ENCODE peak calls at places on chromosomes 16 and 17, in eight cellular contexts. Q is tibial artery, V is vagina, H is cardiac muscle cell, W is stomach, T is choroid plexus epithelial cell, Z is colonic mucosa, R is A549. B is an unnamed sample.

GRCh38 chr16:57617604-57618111 is 10.8 kb upstream of the ADGRG1 start:
- DNase-seq in T (no peak), Z (peak; percentile 17), R (no peak), W (peak; percentile 20), H (no peak), Q (no peak), V (no peak), B (no peak)

GRCh38 chr17:37064956-37065355 is 116.2 kb downstream of the AATF start:
- DNase-seq in Z (no peak), W (no peak), H (no peak), Q (no peak), V (no peak), R (no peak), T (no peak), B (no peak)

GRCh38 chr17:28547096-28547622 is 5.3 kb downstream of the UNC119 start:
- DNase-seq in V (no peak), W (no peak), H (no peak), R (no peak), T (no peak), Q (no peak), Z (no peak), B (no peak)

GRCh38 chr17:78947235-78948153 is 22.3 kb upstream of the TIMP2 start:
- DNase-seq in Q (no peak), R (no peak), W (peak; percentile 76), Z (peak; percentile 62), T (no peak), V (no peak), H (no peak), B (no peak)

GRCh38 chr17:50035421-50035879 is 20.5 kb upstream of the ITGA3 start:
- DNase-seq in W (no peak), R (no peak), Q (no peak), T (peak; percentile 28), V (no peak), Z (no peak), H (no peak), B (no peak)

GRCh38 chr17:21125862-21126261 is 902 bp upstream of the DHRS7B start:
- DNase-seq in Z (no peak), V (no peak), R (no peak), H (no peak), T (no peak), Q (no peak), W (no peak), B (no peak)

GRCh38 chr16:1331712-1332617 is 1.5 kb upstream of the BAIAP3 start:
- DNase-seq in T (peak; percentile 82), Z (peak; percentile 60), W (peak; percentile 73), R (peak; percentile 82), H (no peak), V (no peak), Q (no peak), B (peak; percentile 77)

GRCh38 chr17:61118871-61119270 is 280.8 kb upstream of the TBX2 start:
- DNase-seq in V (no peak), H (no peak), W (no peak), R (no peak), Z (no peak), T (no peak), Q (no peak), B (no peak)

GRCh38 chr16:85554114-85554790 is 58.9 kb upstream of the GSE1 start:
- DNase-seq in R (peak; percentile 81), T (peak; percentile 80), Q (peak; percentile 84), W (peak; percentile 73), H (peak; percentile 70), Z (peak; percentile 83), V (no peak), B (peak; percentile 77)

GRCh38 chr17:47862621-47863440 is 11.9 kb upstream of the SP6 start:
- DNase-seq in V (no peak), R (peak; percentile 87), Z (no peak), W (no peak), T (peak; percentile 62), H (no peak), Q (no peak), B (peak; percentile 26)

GRCh38 chr16:49698931-49699715 is 156.8 kb downstream of the ZNF423 start:
- DNase-seq in T (peak; percentile 77), W (no peak), Q (peak; percentile 62), R (no peak), Z (no peak), H (no peak), V (no peak), B (no peak)

GRCh38 chr16:24966599-24966998 is 48.6 kb downstream of the ARHGAP17 start:
- DNase-seq in V (no peak), Z (no peak), R (no peak), T (no peak), Q (no peak), H (no peak), W (no peak), B (no peak)

GRCh38 chr16:17921357-17921978 is 415.1 kb downstream of the NPIPA8 start:
- DNase-seq in Q (no peak), W (no peak), T (no peak), R (peak; percentile 14), H (peak; percentile 5), Z (peak; percentile 72), V (no peak), B (no peak)

GRCh38 chr16:69329369-69330285 is 761 bp downstream of the PDF start:
- DNase-seq in W (no peak), H (no peak), R (no peak), Q (no peak), Z (peak; percentile 49), T (peak; percentile 28), V (no peak), B (no peak)

DNA sequence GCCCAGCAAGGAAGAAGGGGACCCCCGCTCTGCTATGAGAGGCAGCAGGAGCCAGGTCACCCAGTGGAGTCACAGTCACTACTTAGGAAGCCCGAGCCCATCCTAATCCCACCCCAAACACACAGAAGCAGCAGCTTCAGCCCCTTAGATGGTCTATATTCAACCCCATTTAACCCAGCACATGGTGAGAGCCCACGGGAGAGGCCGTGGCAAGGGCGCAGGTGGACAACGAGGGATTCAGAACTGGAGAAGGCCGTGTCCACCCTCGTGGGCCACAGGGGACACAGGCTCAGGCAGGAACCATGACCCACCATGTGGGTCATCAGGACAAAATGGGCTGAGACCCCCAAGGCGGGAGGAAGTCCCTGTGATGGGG is 1.6 kb upstream of the TRPV3 start:
- DNase-seq in Z (no peak), R (no peak), H (no peak), V (no peak), Q (no peak), W (no peak), T (no peak), B (no peak)
- H3K4me3 ChIP-seq in Z (no peak overlapping the region), R (no peak overlapping the region), H (no peak overlapping the region), V (no peak overlapping the region), Q (no peak overlapping the region), W (no peak overlapping the region), T (no peak overlapping the region), B (no peak overlapping the region)

GRCh38 chr16:8853150-8853549 is 15.7 kb downstream of the CARHSP1 start:
- DNase-seq in R (no peak), Z (peak; percentile 16), W (no peak), T (no peak), Q (no peak), H (no peak), V (no peak), B (no peak)

GRCh38 chr16:8855972-8856371 is 12.8 kb downstream of the CARHSP1 start:
- DNase-seq in Q (peak; percentile 10), H (no peak), T (no peak), R (no peak), Z (no peak), V (no peak), W (no peak), B (no peak)

GRCh38 chr16:8854298-8854948 is 14.4 kb downstream of the CARHSP1 start:
- DNase-seq in H (no peak), R (no peak), W (no peak), Z (peak; percentile 16), Q (peak; percentile 7), V (no peak), T (no peak), B (no peak)

GRCh38 chr16:8853611-8854010 is 15.2 kb downstream of the CARHSP1 start:
- DNase-seq in R (no peak), W (no peak), T (peak; percentile 54), H (no peak), Q (no peak), Z (peak; percentile 12), V (no peak), B (no peak)

GRCh38 chr16:8855051-8855786 is 13.6 kb downstream of the CARHSP1 start:
- DNase-seq in W (no peak), T (no peak), Z (peak; percentile 20), H (no peak), R (no peak), V (no peak), Q (peak; percentile 16), B (no peak)
- TF ChIP-seq CTCF in W (no peak), T (peak; percentile 36), Z (no peak), H (no peak), R (no peak), V (no peak), Q (no peak), B (peak; percentile 32)

GRCh38 chr17:81204578-81204977 is 18.2 kb downstream of the CEP131 start:
- DNase-seq in T (no peak), W (no peak), R (no peak), Z (no peak), V (no peak), H (no peak), Q (no peak), B (no peak)
- H3K4me3 ChIP-seq in T (no peak overlapping the region), W (no peak overlapping the region), R (no peak overlapping the region), Z (no peak overlapping the region), V (no peak overlapping the region), H (no peak overlapping the region), Q (no peak overlapping the region), B (no peak overlapping the region)

GRCh38 chr16:3880623-3881498 is at the start of gene CREBBP:
- DNase-seq in W (peak; percentile 91), V (no peak), T (peak; percentile 89), R (peak; percentile 90), Z (peak; percentile 82), H (peak; percentile 92), Q (peak; percentile 79), B (no peak)
- TF ChIP-seq CTCF in W (no peak), V (no peak), T (no peak), R (no peak), Z (no peak), H (no peak), Q (no peak), B (no peak)